ENCODE peak calls at places on chromosome 12, in ten cellular contexts. M is cardiac fibroblast, R is dorsolateral prefrontal cortex, U is AG04449, G is cardiac muscle cell, A is fibroblast of the aortic adventitia, B is stomach, S is GM23248, V is left ventricle myocardium inferior, D is A549. W is an unnamed sample.

GRCh38 chr12:49637401-49637800 is 14.0 kb downstream of the PRPF40B start:
- DNase-seq in A (no peak), R (no peak), U (no peak), S (no peak), B (no peak), D (no peak), V (no peak), M (no peak), G (no peak), W (no peak)

GRCh38 chr12:11773889-11774677 is 124.6 kb downstream of the ETV6 start:
- DNase-seq in S (no peak), D (no peak), V (no peak), A (no peak), U (no peak), B (no peak), M (no peak), G (no peak), R (no peak), W (no peak)

GRCh38 chr12:59808317-59808910 is 212.6 kb downstream of the SLC16A7 start:
- DNase-seq in D (peak), U (no peak), G (peak), A (peak), M (peak), R (no peak), V (no peak), B (no peak), S (peak), W (peak)

GRCh38 chr12:62123721-62124203 is 136.4 kb upstream of the USP15 start:
- DNase-seq in M (peak), A (peak), V (no peak), S (peak), B (peak), D (peak), G (peak), U (peak), R (peak), W (peak)

GRCh38 chr12:115761784-115762183 is 515.7 kb downstream of the MED13L start:
- DNase-seq in V (no peak), U (no peak), B (no peak), G (no peak), R (no peak), A (no peak), D (no peak), M (no peak), S (no peak), W (no peak)

GRCh38 chr12:26832817-26833691 is at the start of gene ITPR2:
- DNase-seq in S (peak), G (peak), B (peak), V (peak), D (peak), U (no peak), M (peak), R (peak), A (peak), W (peak)

GRCh38 chr12:1913377-1914115 is 4.9 kb downstream of the CACNA2D4 start:
- DNase-seq in D (no peak), G (no peak), V (no peak), R (peak), U (no peak), M (no peak), S (no peak), A (no peak), B (peak), W (no peak)

GRCh38 chr12:12819752-12820311 is 6.7 kb downstream of the DDX47 start:
- DNase-seq in U (peak), B (no peak), V (no peak), G (peak), R (no peak), A (peak), D (peak), S (peak), M (peak), W (peak)

GRCh38 chr12:107903377-107904061 is 129.0 kb downstream of the ASCL4 start:
- DNase-seq in G (peak), V (peak), A (no peak), M (peak), B (peak), R (peak), S (peak), D (peak), U (no peak), W (peak)

GRCh38 chr12:13178568-13179158 is 17.9 kb upstream of the EMP1 start:
- DNase-seq in S (no peak), A (no peak), B (no peak), R (no peak), G (no peak), U (no peak), M (no peak), V (peak), D (no peak), W (no peak)

GRCh38 chr12:124940393-124941169 is 26.1 kb upstream of the UBC start:
- DNase-seq in G (peak), U (no peak), B (peak), M (peak), A (peak), V (peak), R (peak), D (peak), S (peak), W (peak)

GRCh38 chr12:3597526-3598210 is 106.7 kb downstream of the PRMT8 start:
- DNase-seq in A (no peak), R (no peak), S (no peak), U (no peak), M (no peak), V (no peak), D (no peak), B (no peak), G (no peak), W (no peak)

GRCh38 chr12:111367661-111368221 is 1.2 kb downstream of the PHETA1 start:
- DNase-seq in R (no peak), M (no peak), U (no peak), G (peak), S (peak), D (peak), B (peak), A (peak), V (no peak), W (no peak)

GRCh38 chr12:100591979-100592378 is 18.5 kb downstream of the GAS2L3 start:
- DNase-seq in A (no peak), B (no peak), G (no peak), D (no peak), M (no peak), S (no peak), U (no peak), R (no peak), V (no peak), W (no peak)

GRCh38 chr12:104656921-104657320 is 200.2 kb downstream of the CHST11 start:
- DNase-seq in A (peak), M (peak), B (no peak), R (no peak), V (no peak), D (no peak), U (no peak), G (peak), S (peak), W (peak)

GRCh38 chr12:30926243-30927209 is at the start of gene TSPAN11:
- DNase-seq in R (peak), M (peak), B (no peak), U (no peak), S (peak), A (peak), D (no peak), V (peak), G (peak), W (peak)

GRCh38 chr12:99170461-99170860 is 477.1 kb upstream of the GARIN6 start:
- DNase-seq in G (no peak), V (no peak), B (no peak), U (no peak), S (no peak), R (no peak), A (no peak), M (no peak), D (no peak), W (no peak)

GRCh38 chr12:32497864-32498263 is 98.5 kb downstream of the FGD4 start:
- DNase-seq in D (no peak), G (no peak), S (no peak), U (no peak), V (no peak), R (no peak), A (no peak), B (no peak), M (no peak), W (no peak)

GRCh38 chr12:32493282-32493681 is 93.9 kb downstream of the FGD4 start:
- DNase-seq in S (no peak), G (no peak), V (no peak), M (no peak), U (no peak), D (no peak), R (no peak), A (no peak), B (no peak), W (no peak)

GRCh38 chr12:32499048-32499447 is 99.7 kb downstream of the FGD4 start:
- DNase-seq in B (peak), S (peak), R (no peak), G (no peak), V (no peak), U (no peak), M (no peak), D (no peak), A (no peak), W (no peak)

GRCh38 chr12:32494676-32495075 is 95.3 kb downstream of the FGD4 start:
- DNase-seq in U (no peak), A (no peak), S (no peak), G (peak), D (no peak), V (no peak), R (no peak), M (peak), B (no peak), W (peak)

GRCh38 chr12:32496946-32497345 is 97.6 kb downstream of the FGD4 start:
- DNase-seq in V (no peak), D (no peak), G (no peak), B (no peak), R (no peak), U (no peak), M (no peak), S (no peak), A (no peak), W (no peak)
- H3K4me3 ChIP-seq in V (no peak), D (no peak), G (no peak), B (no peak), R (no peak), U (no peak), M (no peak), S (no peak), A (no peak), W (no peak)

GRCh38 chr12:54377797-54378515 is 6.6 kb downstream of the ZNF385A start:
- DNase-seq in A (no peak), S (no peak), M (no peak), G (no peak), D (no peak), B (no peak), R (no peak), V (no peak), U (no peak), W (no peak)
- H3K4me3 ChIP-seq in A (peak), S (peak), M (no peak), G (no peak), D (peak), B (peak), R (peak), V (peak), U (no peak), W (no peak)

GRCh38 chr12:132226604-132227003 is 82.3 kb downstream of the NOC4L start:
- DNase-seq in S (no peak), D (no peak), M (no peak), G (no peak), V (no peak), U (no peak), B (no peak), A (no peak), R (no peak), W (no peak)
- H3K4me3 ChIP-seq in S (no peak), D (no peak), M (no peak), G (no peak), V (no peak), U (no peak), B (no peak), A (no peak), R (no peak), W (no peak)

GRCh38 chr12:96171905-96172304 is 22.3 kb upstream of the ELK3 start:
- DNase-seq in A (no peak), R (no peak), V (no peak), B (peak), M (no peak), S (no peak), U (no peak), D (no peak), G (no peak), W (peak)

GRCh38 chr12:96170762-96171161 is 23.4 kb upstream of the ELK3 start:
- DNase-seq in B (no peak), M (no peak), U (no peak), D (no peak), R (no peak), A (no peak), V (no peak), S (no peak), G (no peak), W (no peak)

GRCh38 chr12:96170328-96170727 is 23.8 kb upstream of the ELK3 start:
- DNase-seq in R (no peak), D (no peak), U (no peak), M (no peak), S (no peak), V (no peak), B (no peak), G (no peak), A (no peak), W (no peak)

GRCh38 chr12:96176575-96176974 is 17.6 kb upstream of the ELK3 start:
- DNase-seq in G (no peak), V (no peak), A (no peak), D (no peak), B (no peak), R (no peak), M (no peak), U (no peak), S (no peak), W (no peak)

GRCh38 chr12:96172981-96173380 is 21.2 kb upstream of the ELK3 start:
- DNase-seq in M (no peak), S (no peak), B (no peak), U (no peak), A (no peak), R (no peak), D (no peak), V (no peak), G (no peak), W (no peak)
- H3K4me3 ChIP-seq in M (no peak), S (no peak), B (no peak), U (no peak), A (no peak), R (no peak), D (no peak), V (no peak), G (no peak), W (no peak)

DNA sequence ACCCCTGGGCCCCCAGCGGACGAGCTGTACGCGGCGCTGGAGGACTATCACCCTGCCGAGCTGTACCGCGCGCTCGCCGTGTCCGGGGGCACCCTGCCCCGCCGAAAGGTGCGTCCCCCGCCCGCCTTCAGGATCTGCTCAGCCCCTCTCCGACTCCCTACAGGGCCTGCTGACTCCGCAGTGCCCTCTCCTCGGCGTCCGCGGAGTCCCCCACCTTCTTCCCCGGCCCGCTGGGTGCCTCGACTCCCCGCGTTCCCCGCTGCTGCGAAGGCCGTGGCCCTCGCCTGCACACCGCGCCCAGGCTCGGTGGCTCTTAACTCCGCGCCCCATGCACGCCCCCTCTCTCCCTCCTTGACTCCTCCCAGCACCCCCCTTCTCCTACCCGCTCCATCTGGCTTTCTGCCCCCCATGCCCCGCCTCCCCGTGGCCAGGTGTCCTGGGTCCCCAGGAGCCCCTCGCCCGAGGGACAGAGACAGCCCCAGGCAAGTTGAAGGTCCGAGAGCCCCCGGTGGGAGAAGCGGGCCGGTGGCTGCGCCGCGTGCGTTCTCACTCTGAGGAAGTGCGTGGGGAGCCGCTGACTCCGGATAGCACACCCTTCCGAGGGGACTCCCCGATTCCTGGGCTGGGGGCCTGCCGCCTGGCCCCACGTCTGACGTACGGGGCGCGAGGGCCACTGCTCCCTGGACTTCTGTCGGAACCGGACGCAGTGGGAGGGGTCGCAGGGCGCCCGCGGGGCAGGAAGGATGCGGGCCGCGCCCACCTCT is 594 bp downstream of the TAMALIN start:
- DNase-seq in D (no peak), U (no peak), S (peak), R (no peak), B (peak), M (no peak), V (peak), G (peak), A (no peak), W (no peak)
- H3K4me3 ChIP-seq in D (peak), U (peak), S (peak), R (peak), B (peak), M (peak), V (peak), G (peak), A (peak), W (no peak)

DNA sequence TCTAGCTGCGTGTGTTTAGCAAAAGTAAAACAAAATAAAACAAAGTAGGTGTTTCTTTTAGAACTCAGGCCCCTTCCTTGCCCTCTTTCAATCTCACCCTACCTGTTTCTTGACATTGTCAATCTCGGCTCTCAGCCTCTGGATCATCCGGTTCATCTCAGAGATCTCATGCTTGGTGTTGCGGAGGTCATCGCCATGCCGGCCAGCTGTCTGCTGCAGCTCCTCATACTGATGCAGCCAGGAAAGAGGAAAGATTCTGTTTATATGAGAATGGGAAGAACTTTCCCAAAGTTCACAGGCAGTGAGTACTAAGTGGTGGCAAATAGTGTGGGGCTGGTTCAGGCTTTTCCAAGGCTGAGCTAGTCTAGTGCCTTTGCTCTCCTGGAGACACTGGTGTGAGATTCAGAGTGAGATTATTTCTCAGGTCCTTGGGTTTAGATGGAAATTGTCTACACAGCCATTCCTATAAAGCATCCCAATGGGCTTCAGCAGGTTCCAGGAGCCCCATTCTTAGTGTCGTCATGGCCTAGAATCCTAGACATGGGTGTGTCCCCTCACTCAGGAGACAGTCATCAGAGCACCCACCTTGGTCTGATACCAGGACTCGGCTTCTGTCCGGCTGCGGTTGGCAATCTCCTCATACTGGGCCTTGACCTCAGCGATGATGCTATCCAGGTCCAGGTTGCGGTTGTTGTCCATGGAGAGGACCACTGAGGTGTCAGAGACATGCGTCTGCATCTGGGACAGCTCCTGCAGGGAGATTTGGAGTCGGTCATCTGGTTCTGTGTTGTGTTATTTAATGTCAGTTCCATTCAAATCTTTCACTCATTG is 3.0 kb downstream of the KRT5 start:
- DNase-seq in M (no peak), D (no peak), R (no peak), G (no peak), A (no peak), B (no peak), V (no peak), U (no peak), S (no peak), W (peak)
- H3K4me3 ChIP-seq in M (no peak), D (no peak), R (no peak), G (no peak), A (no peak), B (no peak), V (no peak), U (no peak), S (no peak), W (peak)

GRCh38 chr12:32502693-32503510 is 103.5 kb downstream of the FGD4 start:
- DNase-seq in V (no peak), R (peak), G (peak), A (peak), S (peak), M (peak), U (peak), D (no peak), B (no peak), W (peak)

GRCh38 chr12:32504626-32505025 is 105.3 kb downstream of the FGD4 start:
- DNase-seq in G (no peak), D (no peak), S (no peak), V (no peak), B (no peak), R (no peak), M (no peak), A (no peak), U (no peak), W (peak)

GRCh38 chr12:32505546-32505945 is 106.2 kb downstream of the FGD4 start:
- DNase-seq in D (no peak), U (no peak), A (no peak), M (no peak), V (no peak), S (no peak), R (no peak), B (no peak), G (no peak), W (no peak)

GRCh38 chr12:32507559-32508276 is 108.4 kb downstream of the FGD4 start:
- DNase-seq in U (no peak), G (no peak), R (no peak), S (no peak), V (no peak), M (no peak), B (no peak), A (no peak), D (no peak), W (no peak)

GRCh38 chr12:32505067-32505466 is 105.7 kb downstream of the FGD4 start:
- DNase-seq in S (no peak), B (no peak), R (no peak), G (no peak), M (no peak), V (no peak), U (no peak), D (no peak), A (no peak), W (peak)
- H3K4me3 ChIP-seq in S (no peak), B (peak), R (peak), G (no peak), M (no peak), V (no peak), U (no peak), D (no peak), A (no peak), W (no peak)

DNA sequence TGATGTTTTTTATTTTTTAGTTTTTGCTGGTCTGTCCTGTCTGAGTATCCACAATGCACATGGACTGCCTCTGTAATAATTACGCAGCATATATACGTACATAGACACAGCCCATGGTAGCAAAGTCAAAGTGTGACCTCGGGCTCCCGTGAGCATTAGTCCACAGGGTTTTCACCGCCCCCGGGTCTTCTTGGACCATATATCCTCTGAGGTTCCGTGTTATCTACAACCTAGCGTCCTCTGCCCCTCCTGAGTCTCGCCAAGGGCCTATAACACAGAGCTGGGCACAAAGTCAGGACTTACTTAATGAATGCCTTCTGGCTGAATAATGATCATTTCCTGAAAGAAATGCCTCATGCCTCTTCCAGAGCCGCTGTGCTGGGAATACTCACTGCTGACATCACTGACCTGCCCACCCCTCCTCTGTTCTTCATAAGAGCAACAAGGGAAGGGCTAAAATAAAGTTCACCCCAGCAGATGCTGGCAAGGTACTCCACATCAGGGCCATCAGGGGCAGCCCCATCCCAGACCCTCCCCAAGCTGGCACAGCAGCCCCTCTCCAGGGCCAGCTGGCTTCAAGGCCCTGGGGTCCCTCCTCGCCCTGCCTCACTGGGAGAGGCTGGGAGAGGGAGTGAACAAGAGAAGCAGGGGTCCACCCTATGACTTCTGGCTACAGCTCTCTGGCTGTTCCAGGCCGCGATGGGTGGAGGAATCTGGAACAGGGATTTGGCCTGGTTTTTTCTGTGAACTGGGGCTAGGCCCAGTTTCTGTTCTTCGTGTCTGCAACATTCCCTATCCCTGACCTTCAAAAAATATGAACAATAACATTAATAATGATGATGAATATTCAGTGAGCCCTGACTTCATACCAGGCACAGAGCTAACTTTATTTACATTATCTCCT is 7.9 kb downstream of the HDAC7 start:
- DNase-seq in D (no peak), V (peak), G (peak), U (peak), R (no peak), B (no peak), M (peak), S (peak), A (peak), W (peak)
- H3K4me3 ChIP-seq in D (no peak), V (peak), G (peak), U (peak), R (peak), B (peak), M (no peak), S (peak), A (peak), W (no peak)

W was measured in epithelial cell of esophagus.